ENCODE peak calls at places on chromosome 20, in five cellular contexts. J, R, L, U and Q are unnamed samples.

GRCh38 chr20:44087051-44087856 is 99.7 kb downstream of the JPH2 start:
- DNase-seq in J (no peak), R (no peak), L (no peak), U (peak; percentile 4), Q (no peak)

GRCh38 chr20:59584278-59584925 is 19.9 kb upstream of the PHACTR3 start:
- DNase-seq in J (no peak), R (no peak), L (no peak), U (no peak), Q (no peak)

GRCh38 chr20:16446246-16446645 is 127.0 kb downstream of the KIF16B start:
- DNase-seq in J (no peak), R (no peak), L (no peak), U (no peak), Q (no peak)

GRCh38 chr20:7601431-7601830 is 338.8 kb downstream of the HAO1 start:
- DNase-seq in J (no peak), R (no peak), L (no peak), U (no peak), Q (no peak)

GRCh38 chr20:19412254-19412653 is 199.8 kb downstream of the SLC24A3 start:
- DNase-seq in J (no peak), R (no peak), L (no peak), U (no peak), Q (no peak)

GRCh38 chr20:44092551-44093248 is 94.3 kb downstream of the JPH2 start:
- DNase-seq in J (peak; percentile 49), R (no peak), L (no peak), U (peak; percentile 4), Q (no peak)

GRCh38 chr20:542777-543368 is 717 bp downstream of the CSNK2A1 start:
- DNase-seq in J (no peak), R (no peak), L (no peak), U (peak; percentile 27), Q (peak; percentile 29)

GRCh38 chr20:50575869-50576720 is 65.9 kb downstream of the PTPN1 start:
- DNase-seq in J (peak; percentile 51), R (peak; percentile 64), L (no peak), U (peak; percentile 81), Q (peak; percentile 71)

DNA sequence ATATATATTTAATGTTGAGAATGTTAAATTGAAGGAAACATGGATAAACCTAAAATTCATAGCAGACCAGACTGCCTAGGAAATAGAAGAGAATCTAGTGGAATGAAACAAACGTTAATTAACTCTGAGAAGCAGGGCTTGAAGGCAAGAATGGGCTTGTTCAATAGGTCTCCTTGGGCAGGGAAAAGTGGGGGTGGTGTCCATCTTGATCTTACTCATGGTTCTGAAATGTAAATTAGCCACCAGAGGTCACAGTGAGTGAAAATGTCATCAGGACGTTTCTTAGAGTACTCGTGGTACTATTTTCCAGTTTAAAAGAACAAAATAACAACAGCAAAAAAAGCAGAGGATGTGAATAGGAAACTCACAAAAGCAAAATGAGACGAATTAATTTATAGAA is 66.8 kb upstream of the BTBD3 start:
- DNase-seq in J (peak; percentile 68), R (no peak), L (no peak), U (no peak), Q (no peak)
- H3K4me3 ChIP-seq in J (no peak overlapping the region), R (no peak overlapping the region), L (no peak overlapping the region), U (no peak overlapping the region), Q (no peak overlapping the region)

GRCh38 chr20:31712112-31712553 is 10.5 kb downstream of the BCL2L1 start:
- DNase-seq in J (no peak), R (no peak), L (no peak), U (peak; percentile 52), Q (peak; percentile 81)

GRCh38 chr20:31711416-31712111 is 11.1 kb downstream of the BCL2L1 start:
- DNase-seq in J (no peak), R (no peak), L (no peak), U (no peak), Q (no peak)

GRCh38 chr20:31715766-31716165 is 6.9 kb downstream of the BCL2L1 start:
- DNase-seq in J (no peak), R (no peak), L (no peak), U (no peak), Q (no peak)

GRCh38 chr20:31712564-31713311 is 9.9 kb downstream of the BCL2L1 start:
- DNase-seq in J (peak; percentile 82), R (peak; percentile 96), L (peak; percentile 67), U (peak; percentile 97), Q (peak; percentile 66)

DNA sequence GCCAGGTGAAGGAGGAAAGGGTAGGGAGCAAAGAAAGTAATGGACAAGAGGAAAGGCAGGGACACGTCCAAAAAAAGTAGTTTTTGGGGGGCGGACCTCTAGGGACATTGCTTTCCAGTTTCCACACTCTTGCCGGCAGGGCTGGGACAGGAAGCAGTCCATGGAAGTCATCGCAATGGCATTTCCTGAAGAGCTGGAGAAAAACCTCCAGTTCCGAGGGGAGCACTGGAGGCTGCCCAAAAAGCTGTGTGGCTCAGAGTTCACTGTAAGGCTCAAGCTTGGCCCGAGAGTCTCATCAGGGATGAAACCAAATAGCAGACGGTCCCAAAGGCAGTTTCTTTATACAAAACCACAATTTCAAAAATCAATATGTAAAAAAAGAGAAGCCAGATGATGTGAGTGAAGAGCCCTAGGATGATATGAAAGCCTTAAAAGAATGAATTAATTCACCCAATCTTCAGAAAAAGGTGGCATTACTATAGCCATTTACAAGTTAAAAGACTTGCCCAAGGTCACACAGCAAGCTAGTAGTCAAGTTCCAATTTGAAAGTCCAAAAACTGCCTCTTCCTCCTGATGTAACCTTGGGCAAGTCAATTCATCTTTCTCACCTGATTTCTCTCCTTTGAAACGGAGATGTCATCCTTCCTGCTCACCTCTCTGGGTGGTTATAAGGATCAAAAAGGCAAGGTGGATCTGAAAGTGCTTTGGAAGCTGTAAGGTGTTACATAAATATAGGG is 9.2 kb downstream of the BCL2L1 start:
- DNase-seq in J (peak; percentile 91), R (peak; percentile 90), L (peak; percentile 74), U (peak; percentile 84), Q (peak; percentile 69)
- H3K4me3 ChIP-seq in J (peak overlapping the region; percentile 12), R (peak overlapping the region; percentile 31), L (peak overlapping the region; percentile 34), U (peak overlapping the region; percentile 34), Q (no peak overlapping the region)

GRCh38 chr20:45218133-45218532 is 3.0 kb upstream of the SEMG2 start:
- DNase-seq in J (no peak), R (no peak), L (no peak), U (no peak), Q (no peak)
- H3K4me3 ChIP-seq in J (no peak overlapping the region), R (no peak overlapping the region), L (no peak overlapping the region), U (no peak overlapping the region), Q (no peak overlapping the region)

GRCh38 chr20:64037498-64038213 is 1.7 kb downstream of the C20orf204 start:
- DNase-seq in J (no peak), R (no peak), L (no peak), U (no peak), Q (no peak)
- H3K4me3 ChIP-seq in J (no peak overlapping the region), R (no peak overlapping the region), L (no peak overlapping the region), U (peak overlapping the region; percentile 55), Q (peak overlapping the region; percentile 56)

GRCh38 chr20:57261488-57262243 is 4.8 kb downstream of the BMP7 start:
- DNase-seq in J (no peak), R (no peak), L (no peak), U (no peak), Q (no peak)
- H3K4me3 ChIP-seq in J (no peak overlapping the region), R (no peak overlapping the region), L (no peak overlapping the region), U (no peak overlapping the region), Q (no peak overlapping the region)

GRCh38 chr20:62494980-62495797 is 19.4 kb upstream of the GATA5 start:
- DNase-seq in J (no peak), R (no peak), L (no peak), U (peak; percentile 72), Q (no peak)
- H3K4me3 ChIP-seq in J (no peak overlapping the region), R (no peak overlapping the region), L (no peak overlapping the region), U (peak overlapping the region; percentile 9), Q (no peak overlapping the region)

DNA sequence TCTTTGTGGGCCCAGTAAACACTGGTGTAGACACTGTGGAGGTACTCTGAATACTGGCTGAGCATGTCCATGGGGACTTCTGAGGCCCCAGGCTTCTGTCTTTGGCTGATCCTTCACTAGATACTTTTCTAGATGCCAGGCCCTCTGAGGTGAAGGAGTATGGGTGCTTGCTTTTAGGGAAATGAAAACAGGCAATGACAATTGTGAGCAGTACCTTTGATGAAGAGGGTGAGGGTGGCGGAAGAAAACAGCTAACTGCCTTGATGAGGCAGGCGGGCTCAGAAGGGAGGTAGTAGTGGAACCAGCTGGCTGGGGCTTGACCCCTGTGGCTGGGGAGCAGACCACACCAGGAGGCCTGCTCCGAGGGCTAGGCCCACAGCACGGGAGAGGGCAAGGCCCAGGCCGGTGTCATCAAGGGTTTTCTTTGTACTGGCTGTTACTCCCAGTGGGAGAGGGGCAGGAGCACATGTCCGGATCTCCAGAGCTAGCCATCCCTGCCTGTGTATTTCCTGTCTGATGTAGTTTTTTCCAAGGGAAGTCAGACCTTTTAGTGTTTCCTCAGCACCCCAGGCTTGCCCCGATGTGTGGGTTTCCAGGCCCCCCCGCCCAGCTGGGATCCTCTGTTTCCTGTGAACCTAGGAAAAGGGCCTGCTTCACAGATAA is 3.9 kb downstream of the PLCG1 start:
- DNase-seq in J (peak; percentile 58), R (peak; percentile 20), L (no peak), U (no peak), Q (peak; percentile 60)
- H3K4me3 ChIP-seq in J (no peak overlapping the region), R (no peak overlapping the region), L (peak overlapping the region; percentile 15), U (no peak overlapping the region), Q (no peak overlapping the region)

DNA sequence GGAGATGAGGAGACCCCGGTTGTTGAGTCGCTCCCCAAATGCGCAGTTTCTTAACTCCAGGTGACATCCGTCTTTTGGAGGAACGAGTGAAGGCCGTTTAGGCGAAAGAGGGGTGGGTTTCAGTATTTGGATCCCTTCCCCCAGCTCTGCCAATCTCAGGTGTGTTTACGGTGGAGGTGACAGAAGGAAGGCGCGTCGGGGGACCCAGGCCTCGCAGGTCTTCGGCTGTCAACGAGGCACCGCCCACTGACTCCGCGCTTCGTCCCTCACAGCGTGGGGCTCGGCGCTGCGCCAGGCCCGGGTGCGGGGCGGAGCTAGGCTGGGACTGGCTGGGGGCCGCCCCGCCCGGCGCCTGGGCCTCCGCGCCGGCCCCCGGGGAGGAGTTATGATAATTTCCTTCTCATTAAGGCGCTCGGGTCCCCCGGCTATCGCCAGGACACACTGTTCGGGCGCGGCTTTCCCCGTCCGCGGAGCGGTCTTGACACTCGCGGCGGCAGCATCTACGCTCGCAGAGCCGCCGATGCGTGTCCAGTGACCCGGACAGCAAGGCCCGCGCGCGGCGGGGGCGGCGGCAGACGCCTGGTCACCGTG is at the start of gene TFAP2C:
- DNase-seq in J (no peak), R (peak; percentile 63), L (no peak), U (peak; percentile 17), Q (peak; percentile 74)
- H3K4me3 ChIP-seq in J (no peak within 1 kb of the TSS), R (peak within 1 kb of the TSS; percentile 35), L (no peak within 1 kb of the TSS), U (peak within 1 kb of the TSS; percentile 48), Q (peak within 1 kb of the TSS; percentile 55)

DNA sequence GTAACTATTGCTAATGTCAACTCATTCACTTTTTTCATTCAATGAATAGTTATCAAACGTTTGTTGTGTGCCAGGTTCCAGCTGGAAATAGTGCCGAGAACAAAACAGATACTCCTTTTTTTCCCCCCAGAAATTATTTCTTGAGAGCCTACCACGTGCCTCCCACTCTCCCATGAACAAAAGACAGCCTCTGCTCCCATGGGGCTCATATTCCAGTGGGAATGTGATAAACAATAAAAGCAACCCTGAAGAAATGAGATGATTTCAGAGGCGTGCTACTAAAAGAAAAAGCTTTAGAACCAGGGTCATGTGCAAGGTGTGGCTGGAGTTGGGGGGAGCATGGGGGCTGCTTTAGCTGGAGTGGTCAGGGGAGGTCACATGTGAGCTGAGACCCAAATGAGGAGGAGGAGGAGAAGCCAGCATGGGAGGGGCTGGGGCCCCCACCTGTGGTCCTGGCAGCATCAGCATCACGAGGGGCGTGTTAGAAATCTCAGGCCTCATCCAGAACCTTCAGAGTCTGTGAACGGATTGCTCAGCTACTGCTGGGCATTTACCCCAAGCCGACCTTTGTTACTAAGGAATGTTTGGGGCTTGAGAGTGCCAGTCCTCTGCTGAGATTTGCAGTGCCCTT is 157.4 kb downstream of the EYA2 start:
- DNase-seq in J (no peak), R (no peak), L (no peak), U (no peak), Q (no peak)
- H3K4me3 ChIP-seq in J (no peak overlapping the region), R (no peak overlapping the region), L (no peak overlapping the region), U (no peak overlapping the region), Q (no peak overlapping the region)